ENCODE peak calls at places on chromosomes 5 and 9, in four cellular contexts. Q, X, I and R are unnamed samples.

GRCh38 chr5:69136296-69136695 is 30.7 kb upstream of the CCNB1 start:
- DNase-seq in Q (no peak), X (no peak), I (peak; percentile 36), R (no peak)

GRCh38 chr5:124847907-124848306 is 101.5 kb upstream of the ZNF608 start:
- DNase-seq in Q (no peak), X (no peak), I (no peak), R (no peak)

GRCh38 chr9:92790542-92791527 is 26.2 kb upstream of the BICD2 start:
- DNase-seq in Q (peak; percentile 77), X (peak; percentile 37), I (peak; percentile 85), R (peak; percentile 74)

GRCh38 chr5:59583810-59584562 is 309.5 kb downstream of the PDE4D start:
- DNase-seq in Q (no peak), X (no peak), I (no peak), R (no peak)

GRCh38 chr5:112535339-112535738 is 116.3 kb upstream of the EPB41L4A start:
- DNase-seq in Q (no peak), X (no peak), I (no peak), R (no peak)

GRCh38 chr5:15611008-15611407 is 111.0 kb downstream of the FBXL7 start:
- DNase-seq in Q (no peak), X (no peak), I (no peak), R (no peak)

GRCh38 chr9:12163775-12164458 is 529.3 kb upstream of the TYRP1 start:
- DNase-seq in Q (no peak), X (no peak), I (no peak), R (no peak)

GRCh38 chr9:30103647-30104394 is 2280.6 kb upstream of the ACO1 start:
- DNase-seq in Q (no peak), X (no peak), I (no peak), R (no peak)

GRCh38 chr5:168404366-168404765 is 81.9 kb upstream of the RARS1 start:
- DNase-seq in Q (no peak), X (peak; percentile 65), I (no peak), R (peak; percentile 94)

GRCh38 chr5:37717613-37718431 is 122.0 kb downstream of the GDNF start:
- DNase-seq in Q (peak; percentile 60), X (no peak), I (no peak), R (peak; percentile 81)

GRCh38 chr9:134475051-134475790 is 149.0 kb downstream of the RXRA start:
- DNase-seq in Q (no peak), X (no peak), I (peak; percentile 51), R (no peak)

GRCh38 chr5:1008451-1009358 is at the start of gene NKD2:
- DNase-seq in Q (peak; percentile 70), X (no peak), I (peak; percentile 1), R (no peak)

GRCh38 chr5:53877243-53877642 is 316.8 kb downstream of the NDUFS4 start:
- DNase-seq in Q (no peak), X (no peak), I (no peak), R (peak; percentile 5)

GRCh38 chr5:150484964-150485769 is 22.8 kb upstream of the NDST1 start:
- DNase-seq in Q (no peak), X (no peak), I (peak; percentile 37), R (no peak)

GRCh38 chr5:173631478-173631877 is 15.0 kb upstream of the BOD1 start:
- DNase-seq in Q (no peak), X (no peak), I (no peak), R (no peak)

GRCh38 chr5:134275822-134276221 is 49.9 kb upstream of the PPP2CA start:
- DNase-seq in Q (no peak), X (peak; percentile 31), I (no peak), R (no peak)

GRCh38 chr5:6473284-6473683 is 24.6 kb downstream of the UBE2QL1 start:
- DNase-seq in Q (no peak), X (no peak), I (no peak), R (no peak)

GRCh38 chr9:124834586-124834985 is 18.7 kb upstream of the WDR38 start:
- DNase-seq in Q (no peak), X (peak; percentile 54), I (no peak), R (no peak)

GRCh38 chr5:170427672-170428236 is 38.6 kb upstream of the KCNMB1 start:
- DNase-seq in Q (no peak), X (no peak), I (no peak), R (no peak)

GRCh38 chr5:73312146-73312871 is 136.3 kb downstream of the FOXD1 start:
- DNase-seq in Q (no peak), X (peak; percentile 39), I (no peak), R (peak; percentile 97)

GRCh38 chr9:83138422-83139135 is 75.6 kb upstream of the RASEF start:
- DNase-seq in Q (no peak), X (no peak), I (no peak), R (no peak)

GRCh38 chr5:149265559-149265958 is 6.1 kb upstream of the AFAP1L1 start:
- DNase-seq in Q (no peak), X (no peak), I (no peak), R (no peak)

GRCh38 chr9:84867171-84867570 is 197.6 kb downstream of the NTRK2 start:
- DNase-seq in Q (no peak), X (no peak), I (no peak), R (no peak)

GRCh38 chr5:6449465-6450158 is 953 bp downstream of the UBE2QL1 start:
- DNase-seq in Q (no peak), X (no peak), I (no peak), R (no peak)

GRCh38 chr5:122341087-122341486 is 29.1 kb downstream of the SNCAIP start:
- DNase-seq in Q (no peak), X (no peak), I (no peak), R (no peak)

GRCh38 chr9:134688231-134688630 is 46.6 kb downstream of the COL5A1 start:
- DNase-seq in Q (no peak), X (no peak), I (no peak), R (no peak)

GRCh38 chr9:131739988-131740648 is at the start of gene RAPGEF1:
- DNase-seq in Q (peak; percentile 90), X (no peak), I (peak; percentile 61), R (no peak)

GRCh38 chr9:136666364-136667216 is 3.9 kb downstream of the EGFL7 start:
- DNase-seq in Q (no peak), X (no peak), I (no peak), R (no peak)

GRCh38 chr9:95351051-95351450 is 33.5 kb upstream of the FANCC start:
- DNase-seq in Q (no peak), X (no peak), I (no peak), R (no peak)

GRCh38 chr5:138722518-138722917 is 30.7 kb upstream of the CTNNA1 start:
- DNase-seq in Q (no peak), X (no peak), I (no peak), R (no peak)

GRCh38 chr5:140827704-140828401 is at the start of gene PCDHA6:
- DNase-seq in Q (no peak), X (no peak), I (no peak), R (no peak)

DNA sequence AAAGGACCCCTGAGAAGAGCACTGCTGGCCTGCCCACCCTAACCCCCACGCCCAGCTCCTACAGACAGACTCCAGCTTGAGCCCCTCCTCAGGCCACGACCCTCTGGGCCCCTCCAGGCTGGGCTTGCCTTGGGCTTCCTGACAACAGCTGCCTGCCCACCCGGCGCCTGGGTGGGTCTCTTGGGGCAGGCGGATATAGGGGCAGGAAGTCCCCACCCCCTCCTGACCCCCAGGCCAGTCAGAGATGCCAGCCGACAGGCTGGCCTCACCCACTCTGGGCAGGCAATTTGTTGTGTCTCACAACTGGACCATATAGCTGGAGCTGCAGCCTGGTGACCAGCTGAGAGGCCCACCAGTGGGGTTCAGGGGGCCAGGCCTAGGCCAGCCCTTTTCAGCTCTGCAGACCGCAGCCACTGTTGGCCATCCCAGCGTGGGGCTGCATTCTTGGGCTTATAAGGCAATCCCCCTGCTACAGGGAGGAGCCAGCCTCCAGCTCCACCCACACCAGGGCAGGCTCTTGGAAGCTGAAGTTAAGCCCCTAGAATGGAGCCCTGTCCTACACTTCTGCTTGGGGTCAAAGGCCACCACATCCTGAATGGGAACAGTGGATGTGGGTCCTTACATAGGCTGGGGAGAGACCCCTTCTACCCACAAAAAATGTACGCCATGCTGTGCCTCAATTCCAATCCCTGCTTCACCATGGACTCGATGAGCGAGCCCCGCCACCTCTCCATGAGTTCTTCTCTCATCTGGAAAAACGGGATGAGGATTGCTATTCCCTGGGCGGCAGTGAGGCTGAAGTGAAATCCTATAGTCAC is 2.0 kb downstream of the PDLIM7 start:
- DNase-seq in Q (peak; percentile 72), X (peak; percentile 77), I (no peak), R (peak; percentile 87)
- H3K4me3 ChIP-seq in Q (peak overlapping the region; percentile 75), X (peak overlapping the region; percentile 84), I (peak overlapping the region; percentile 64), R (peak overlapping the region; percentile 83)

GRCh38 chr9:15096959-15097358 is 186.7 kb upstream of the FREM1 start:
- DNase-seq in Q (no peak), X (no peak), I (no peak), R (no peak)
- TF ChIP-seq CTCF in Q (no peak), X (no peak), I (no peak), R (no peak)

GRCh38 chr5:55821731-55822512 is 29.2 kb upstream of the IL31RA start:
- DNase-seq in Q (peak; percentile 70), X (no peak), I (no peak), R (no peak)
- H3K4me3 ChIP-seq in Q (peak overlapping the region; percentile 40), X (peak overlapping the region; percentile 44), I (peak overlapping the region; percentile 32), R (peak overlapping the region; percentile 44)

DNA sequence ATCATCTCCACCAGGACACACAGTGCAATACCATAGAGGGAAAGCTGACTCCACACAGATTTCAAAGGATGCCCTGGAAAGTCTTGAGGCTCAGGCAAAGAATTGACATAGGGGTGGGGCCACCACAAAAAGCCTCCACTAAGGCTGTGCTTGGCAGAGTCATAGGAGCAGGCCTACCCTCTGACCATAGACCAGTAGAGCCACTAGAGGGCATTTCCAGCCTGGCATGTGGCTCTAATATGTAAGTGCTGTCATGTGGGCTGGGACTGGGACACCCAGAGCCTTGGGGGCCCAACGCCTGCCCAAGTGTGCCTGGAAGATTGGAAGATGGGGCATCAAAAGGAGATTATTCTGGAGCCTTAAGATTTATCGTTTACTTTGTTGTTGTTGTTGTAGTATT is 726.0 kb downstream of the DNAH5 start:
- DNase-seq in Q (no peak), X (no peak), I (no peak), R (no peak)
- TF ChIP-seq CTCF in Q (no peak), X (peak; percentile 20), I (no peak), R (peak; percentile 8)

GRCh38 chr5:3590967-3591900 is 4.4 kb upstream of the IRX1 start:
- DNase-seq in Q (no peak), X (no peak), I (no peak), R (no peak)
- H3K4me3 ChIP-seq in Q (no peak overlapping the region), X (no peak overlapping the region), I (no peak overlapping the region), R (peak overlapping the region; percentile 18)

DNA sequence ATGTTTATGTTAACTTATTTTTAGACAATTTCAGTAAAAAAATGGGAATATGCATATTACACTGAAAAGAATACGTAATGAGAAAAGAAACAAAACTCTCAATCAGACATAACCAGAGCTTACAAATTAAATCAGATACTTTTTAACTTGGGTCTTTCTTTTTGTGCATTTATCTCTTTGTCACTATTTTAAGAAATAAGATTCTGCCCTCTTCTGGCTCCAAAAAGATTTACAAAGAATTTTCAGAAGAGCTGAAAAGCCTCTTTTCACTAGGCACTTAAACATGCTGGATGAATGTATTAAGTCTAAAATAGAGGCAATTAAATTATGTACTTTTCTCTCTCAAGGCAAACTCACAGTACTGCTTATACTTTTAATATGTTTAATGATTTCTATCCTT is 55.5 kb downstream of the CEP120 start:
- DNase-seq in Q (no peak), X (no peak), I (no peak), R (no peak)
- TF ChIP-seq CTCF in Q (peak; percentile 34), X (peak; percentile 15), I (no peak), R (no peak)